ENCODE peak calls at places on chromosomes 12 and 14, in five cellular contexts. G is astrocyte of the cerebellum; Y is CD8-positive, alpha-beta T cell; J is fibroblast of villous mesenchyme; K is activated B cell treated with CpG ODN at 0.5 μM for 24 hours. O is an unnamed sample.

GRCh38 chr12:121090576-121091125 is 42.0 kb upstream of the P2RX7 start:
- DNase-seq in Y (no peak), G (no peak), K (no peak), J (no peak), O (no peak)

GRCh38 chr12:104519190-104519857 is 62.6 kb downstream of the CHST11 start:
- DNase-seq in J (no peak), Y (peak; percentile 37), K (no peak), G (no peak), O (no peak)

GRCh38 chr14:69008411-69008810 is 29.3 kb upstream of the ACTN1 start:
- DNase-seq in K (no peak), G (peak; percentile 42), J (no peak), Y (no peak), O (peak; percentile 50)

GRCh38 chr14:30710870-30711269 is 88.8 kb downstream of the SCFD1 start:
- DNase-seq in J (peak; percentile 60), K (no peak), G (no peak), Y (no peak), O (no peak)

GRCh38 chr12:12671850-12672660 is 23.9 kb downstream of the GPR19 start:
- DNase-seq in J (no peak), G (no peak), Y (no peak), K (no peak), O (peak; percentile 61)

GRCh38 chr14:47207636-47208035 is 467.8 kb downstream of the MDGA2 start:
- DNase-seq in K (no peak), Y (no peak), J (no peak), G (no peak), O (no peak)

GRCh38 chr14:51211149-51211548 is 28.9 kb upstream of the TMX1 start:
- DNase-seq in K (no peak), Y (no peak), G (peak; percentile 50), J (no peak), O (peak; percentile 61)

GRCh38 chr14:99261916-99262787 is 9.8 kb downstream of the BCL11B start:
- DNase-seq in Y (no peak), G (no peak), J (no peak), K (no peak), O (no peak)

GRCh38 chr12:27344246-27344645 is 11.6 kb downstream of the BMAL2 start:
- DNase-seq in Y (no peak), G (no peak), J (no peak), K (no peak), O (no peak)

GRCh38 chr12:131965073-131965472 is 15.3 kb downstream of the EP400 start:
- DNase-seq in Y (no peak), J (no peak), G (no peak), K (no peak), O (peak; percentile 33)

GRCh38 chr12:115308918-115309317 is 624.9 kb upstream of the TBX3 start:
- DNase-seq in K (no peak), Y (no peak), G (no peak), J (no peak), O (peak; percentile 66)

GRCh38 chr12:107379852-107380567 is 286.7 kb upstream of the CRY1 start:
- DNase-seq in K (no peak), J (peak; percentile 77), G (no peak), Y (no peak), O (peak; percentile 26)

GRCh38 chr12:107759410-107759809 is 1.5 kb downstream of the PRDM4 start:
- DNase-seq in Y (no peak), K (no peak), G (peak; percentile 79), J (peak; percentile 89), O (peak; percentile 63)

GRCh38 chr14:87630808-87631207 is 362.2 kb downstream of the GALC start:
- DNase-seq in J (no peak), Y (no peak), K (no peak), G (no peak), O (no peak)

GRCh38 chr12:52197371-52198231 is 5.8 kb upstream of the KRT80 start:
- DNase-seq in J (peak; percentile 26), K (no peak), G (no peak), Y (no peak), O (peak; percentile 54)

GRCh38 chr12:7061596-7061995 is 1.1 kb downstream of the C1S start:
- DNase-seq in Y (no peak), K (no peak), G (no peak), J (no peak), O (no peak)

GRCh38 chr12:7058850-7059249 is 1.7 kb upstream of the C1S start:
- DNase-seq in G (no peak), Y (no peak), J (no peak), K (no peak), O (no peak)

GRCh38 chr12:7059780-7060179 is 738 bp upstream of the C1S start:
- DNase-seq in Y (no peak), K (no peak), J (no peak), G (no peak), O (no peak)

GRCh38 chr12:7061138-7061537 is 620 bp downstream of the C1S start:
- DNase-seq in J (no peak), K (no peak), Y (no peak), G (no peak), O (no peak)

GRCh38 chr12:7060353-7060954 is at the start of gene C1S:
- DNase-seq in G (peak; percentile 89), Y (no peak), J (peak; percentile 99), K (no peak), O (peak; percentile 99)
- TF ChIP-seq CTCF in G (peak; percentile 86), Y (no peak), J (peak; percentile 97), K (no peak), O (peak; percentile 83)

GRCh38 chr14:55116246-55117030 is 12.6 kb upstream of the LGALS3 start:
- DNase-seq in G (no peak), Y (no peak), K (no peak), J (no peak), O (no peak)

GRCh38 chr14:55115861-55116245 is 13.2 kb upstream of the LGALS3 start:
- DNase-seq in K (no peak), J (no peak), Y (no peak), G (no peak), O (no peak)

GRCh38 chr14:55115433-55115832 is 13.6 kb upstream of the LGALS3 start:
- DNase-seq in Y (no peak), J (no peak), K (no peak), G (no peak), O (no peak)

GRCh38 chr14:55117816-55118441 is 11.1 kb upstream of the LGALS3 start:
- DNase-seq in J (peak; percentile 91), G (peak; percentile 70), Y (no peak), K (no peak), O (peak; percentile 62)

DNA sequence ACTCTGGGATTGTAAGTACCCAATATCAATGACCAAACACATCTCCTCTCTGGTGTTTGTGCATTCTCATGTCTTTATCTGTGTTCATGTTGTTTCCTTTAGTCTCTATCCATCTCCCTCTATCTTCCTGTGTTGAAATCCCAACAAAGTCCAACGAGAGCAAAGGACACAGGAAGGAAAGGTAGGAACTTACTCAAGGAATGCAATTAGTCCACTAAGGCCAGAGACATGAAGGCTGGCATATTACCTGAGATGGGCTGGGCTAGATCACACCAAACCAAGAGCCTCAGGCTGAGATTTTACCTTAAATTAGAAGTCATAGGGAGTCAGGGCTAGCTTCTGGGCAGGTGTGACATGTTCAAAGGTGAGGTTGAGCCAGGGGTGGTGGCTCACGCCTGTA is 14.3 kb upstream of the LGALS3 start:
- DNase-seq in K (no peak), Y (no peak), G (no peak), J (no peak), O (no peak)
- TF ChIP-seq CTCF in K (no peak), Y (no peak), G (no peak), J (no peak), O (no peak)

DNA sequence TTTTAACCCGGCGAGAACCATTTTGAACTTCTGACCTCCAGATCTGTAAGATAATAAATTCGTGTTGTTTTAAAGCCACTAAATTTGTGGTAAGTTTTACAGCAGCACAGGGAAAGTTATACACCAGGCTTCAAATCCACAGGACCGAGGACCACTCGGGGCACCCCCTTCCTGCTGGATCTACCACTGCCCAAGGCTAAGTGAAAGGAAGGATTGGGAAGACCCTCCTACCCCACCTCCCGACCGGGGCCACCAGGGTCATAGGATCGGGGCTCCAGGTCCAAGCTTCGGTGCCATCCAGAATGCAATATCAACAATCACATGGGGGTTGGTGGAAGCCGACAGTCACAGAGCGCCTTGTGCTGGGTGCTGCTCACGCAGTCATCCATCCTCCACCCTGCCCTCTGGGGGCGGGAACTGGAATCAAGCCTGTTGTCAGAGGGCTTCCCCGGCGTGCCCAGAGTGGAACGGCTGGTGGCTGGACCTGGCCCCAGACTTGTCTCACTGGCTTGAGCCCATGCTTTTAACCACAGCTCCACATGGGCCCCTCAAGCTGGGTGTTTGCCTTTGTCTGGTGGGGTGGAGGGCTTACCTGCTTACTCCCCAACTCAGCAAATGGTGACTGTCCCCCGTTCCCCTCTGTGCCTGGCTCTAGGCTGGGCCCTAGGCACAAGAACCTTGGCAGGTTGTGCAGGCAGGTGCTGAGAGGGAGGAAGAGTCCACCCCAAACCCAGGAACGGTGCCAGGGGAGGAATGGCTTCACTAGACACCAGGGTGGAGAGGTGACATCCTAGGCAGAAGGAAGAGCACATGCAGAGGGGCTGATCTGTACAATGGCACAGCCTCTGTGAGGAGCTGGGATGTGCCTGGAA is 180.3 kb upstream of the RTL1 start:
- DNase-seq in Y (no peak), K (peak; percentile 8), G (no peak), J (no peak), O (no peak)
- TF ChIP-seq CTCF in Y (no peak), K (no peak), G (no peak), J (peak; percentile 26), O (no peak)

DNA sequence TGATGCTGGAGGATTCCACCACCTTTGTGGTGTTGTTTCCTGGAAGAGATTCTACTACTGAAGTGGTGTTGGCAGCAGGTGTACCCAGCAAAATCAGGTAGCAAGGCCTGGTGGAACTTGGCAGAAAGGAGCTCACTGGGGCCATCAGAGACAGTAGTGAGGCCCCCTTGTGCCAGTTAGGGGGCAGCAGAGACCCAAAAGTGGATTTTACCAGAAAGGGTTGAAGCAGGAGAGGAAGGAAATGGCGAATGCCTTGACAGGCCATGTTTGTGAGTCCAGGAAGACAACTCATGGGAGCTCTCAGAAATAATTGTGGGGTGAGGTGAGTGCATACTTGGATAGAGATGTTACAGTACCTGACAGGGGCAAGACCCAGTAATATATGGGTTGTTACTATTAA is 137.7 kb upstream of the FGD4 start:
- DNase-seq in G (no peak), K (no peak), Y (no peak), J (no peak), O (no peak)
- TF ChIP-seq CTCF in G (no peak), K (no peak), Y (no peak), J (peak; percentile 19), O (no peak)

GRCh38 chr12:54240129-54240528 is 39.8 kb downstream of the CBX5 start:
- DNase-seq in Y (no peak), G (no peak), K (no peak), J (no peak), O (no peak)

GRCh38 chr12:54239568-54239967 is 40.4 kb downstream of the CBX5 start:
- DNase-seq in Y (no peak), K (no peak), G (no peak), J (no peak), O (no peak)

GRCh38 chr12:54246011-54246641 is 33.8 kb downstream of the CBX5 start:
- DNase-seq in K (no peak), J (no peak), G (no peak), Y (no peak), O (no peak)

GRCh38 chr12:54240971-54241588 is 38.8 kb downstream of the CBX5 start:
- DNase-seq in Y (no peak), G (no peak), J (no peak), K (no peak), O (no peak)
- TF ChIP-seq CTCF in Y (no peak), G (no peak), J (no peak), K (no peak), O (no peak)

O was measured in cardiac fibroblast.